ENCODE peak calls at places on chromosomes 11 and 22, in ten cellular contexts. One of them, this sample, is unnamed.

GRCh38 chr11:58003591-58003990 is 20.1 kb upstream of the OR9Q1 start:
- DNase-seq in coronary artery: no peak
- DNase-seq in foreskin fibroblast: no peak
- DNase-seq in cardiac muscle cell: no peak
- DNase-seq in astrocyte of the spinal cord: no peak
- DNase-seq in bronchial epithelial cell: no peak
- DNase-seq in AG04450: no peak
- DNase-seq in pancreas: no peak
- DNase-seq in endodermal cell: no peak
- DNase-seq in dorsolateral prefrontal cortex: no peak
- DNase-seq in this sample: no peak

GRCh38 chr11:121451178-121451981 is 734 bp upstream of the SORL1 start:
- DNase-seq in dorsolateral prefrontal cortex: no peak
- DNase-seq in bronchial epithelial cell: no peak
- DNase-seq in astrocyte of the spinal cord: no peak
- DNase-seq in cardiac muscle cell: no peak
- DNase-seq in AG04450: no peak
- DNase-seq in coronary artery: no peak
- DNase-seq in foreskin fibroblast: no peak
- DNase-seq in pancreas: no peak
- DNase-seq in endodermal cell: no peak
- DNase-seq in this sample: no peak

GRCh38 chr11:65637794-65638317 is at the start of gene SIPA1:
- DNase-seq in coronary artery: peak; percentile 83
- DNase-seq in pancreas: peak; percentile 90
- DNase-seq in AG04450: peak; percentile 82
- DNase-seq in endodermal cell: peak; percentile 97
- DNase-seq in dorsolateral prefrontal cortex: peak; percentile 50
- DNase-seq in bronchial epithelial cell: peak; percentile 52
- DNase-seq in foreskin fibroblast: peak; percentile 95
- DNase-seq in astrocyte of the spinal cord: peak; percentile 96
- DNase-seq in cardiac muscle cell: peak; percentile 89
- DNase-seq in this sample: peak; percentile 81

GRCh38 chr22:23845661-23846469 is 7.1 kb upstream of the DERL3 start:
- DNase-seq in bronchial epithelial cell: no peak
- DNase-seq in AG04450: no peak
- DNase-seq in endodermal cell: no peak
- DNase-seq in foreskin fibroblast: no peak
- DNase-seq in astrocyte of the spinal cord: no peak
- DNase-seq in pancreas: no peak
- DNase-seq in dorsolateral prefrontal cortex: no peak
- DNase-seq in coronary artery: no peak
- DNase-seq in cardiac muscle cell: no peak
- DNase-seq in this sample: peak; percentile 5

GRCh38 chr11:94803491-94803890 is 35.3 kb downstream of the AMOTL1 start:
- DNase-seq in endodermal cell: no peak
- DNase-seq in AG04450: no peak
- DNase-seq in coronary artery: no peak
- DNase-seq in foreskin fibroblast: peak; percentile 29
- DNase-seq in astrocyte of the spinal cord: no peak
- DNase-seq in dorsolateral prefrontal cortex: no peak
- DNase-seq in bronchial epithelial cell: no peak
- DNase-seq in cardiac muscle cell: no peak
- DNase-seq in pancreas: no peak
- DNase-seq in this sample: peak; percentile 53

GRCh38 chr22:35299217-35299716 is 427 bp upstream of the TOM1 start:
- DNase-seq in pancreas: no peak
- DNase-seq in AG04450: no peak
- DNase-seq in foreskin fibroblast: no peak
- DNase-seq in astrocyte of the spinal cord: peak; percentile 22
- DNase-seq in bronchial epithelial cell: peak; percentile 17
- DNase-seq in endodermal cell: no peak
- DNase-seq in cardiac muscle cell: no peak
- DNase-seq in dorsolateral prefrontal cortex: no peak
- DNase-seq in coronary artery: no peak
- DNase-seq in this sample: peak; percentile 28

GRCh38 chr22:22164541-22165272 is 79.9 kb upstream of the VPREB1 start:
- DNase-seq in foreskin fibroblast: no peak
- DNase-seq in cardiac muscle cell: no peak
- DNase-seq in AG04450: no peak
- DNase-seq in dorsolateral prefrontal cortex: no peak
- DNase-seq in pancreas: no peak
- DNase-seq in endodermal cell: no peak
- DNase-seq in bronchial epithelial cell: no peak
- DNase-seq in coronary artery: no peak
- DNase-seq in astrocyte of the spinal cord: no peak
- DNase-seq in this sample: no peak

GRCh38 chr11:134045799-134046635 is 22.9 kb upstream of the JAM3 start:
- DNase-seq in dorsolateral prefrontal cortex: no peak
- DNase-seq in AG04450: no peak
- DNase-seq in cardiac muscle cell: peak; percentile 64
- DNase-seq in pancreas: peak; percentile 35
- DNase-seq in coronary artery: no peak
- DNase-seq in bronchial epithelial cell: no peak
- DNase-seq in endodermal cell: peak; percentile 87
- DNase-seq in foreskin fibroblast: no peak
- DNase-seq in astrocyte of the spinal cord: no peak
- DNase-seq in this sample: no peak

GRCh38 chr22:44575344-44576268 is 77.6 kb upstream of the RTL6 start:
- DNase-seq in AG04450: no peak
- DNase-seq in dorsolateral prefrontal cortex: no peak
- DNase-seq in cardiac muscle cell: no peak
- DNase-seq in foreskin fibroblast: no peak
- DNase-seq in pancreas: no peak
- DNase-seq in endodermal cell: no peak
- DNase-seq in astrocyte of the spinal cord: no peak
- DNase-seq in bronchial epithelial cell: no peak
- DNase-seq in coronary artery: no peak
- DNase-seq in this sample: no peak

GRCh38 chr22:23239429-23239828 is 59.1 kb downstream of the BCR start:
- DNase-seq in pancreas: no peak
- DNase-seq in cardiac muscle cell: no peak
- DNase-seq in AG04450: no peak
- DNase-seq in endodermal cell: no peak
- DNase-seq in bronchial epithelial cell: no peak
- DNase-seq in foreskin fibroblast: no peak
- DNase-seq in astrocyte of the spinal cord: no peak
- DNase-seq in dorsolateral prefrontal cortex: no peak
- DNase-seq in coronary artery: no peak
- DNase-seq in this sample: no peak

GRCh38 chr11:48096588-48097525 is 116.5 kb downstream of the PTPRJ start:
- DNase-seq in pancreas: no peak
- DNase-seq in bronchial epithelial cell: peak; percentile 86
- DNase-seq in AG04450: no peak
- DNase-seq in foreskin fibroblast: no peak
- DNase-seq in endodermal cell: peak; percentile 77
- DNase-seq in dorsolateral prefrontal cortex: no peak
- DNase-seq in astrocyte of the spinal cord: peak; percentile 45
- DNase-seq in coronary artery: no peak
- DNase-seq in cardiac muscle cell: no peak
- DNase-seq in this sample: peak; percentile 43
- H3K4me3 ChIP-seq in pancreas: no peak overlapping the region
- H3K4me3 ChIP-seq in bronchial epithelial cell: no peak overlapping the region
- H3K4me3 ChIP-seq in AG04450: no peak overlapping the region
- H3K4me3 ChIP-seq in foreskin fibroblast: no peak overlapping the region
- H3K4me3 ChIP-seq in endodermal cell: no peak overlapping the region
- H3K4me3 ChIP-seq in dorsolateral prefrontal cortex: no peak overlapping the region
- H3K4me3 ChIP-seq in astrocyte of the spinal cord: no peak overlapping the region
- H3K4me3 ChIP-seq in coronary artery: no peak overlapping the region
- H3K4me3 ChIP-seq in cardiac muscle cell: no peak overlapping the region
- H3K4me3 ChIP-seq in this sample: no peak overlapping the region

GRCh38 chr11:66868726-66869291 is 11.9 kb downstream of the LRFN4 start:
- DNase-seq in coronary artery: no peak
- DNase-seq in foreskin fibroblast: no peak
- DNase-seq in cardiac muscle cell: peak; percentile 79
- DNase-seq in dorsolateral prefrontal cortex: no peak
- DNase-seq in endodermal cell: peak; percentile 95
- DNase-seq in bronchial epithelial cell: peak; percentile 54
- DNase-seq in AG04450: no peak
- DNase-seq in astrocyte of the spinal cord: no peak
- DNase-seq in pancreas: peak; percentile 84
- DNase-seq in this sample: no peak
- TF ChIP-seq CTCF in coronary artery: no peak
- TF ChIP-seq CTCF in foreskin fibroblast: no peak
- TF ChIP-seq CTCF in cardiac muscle cell: peak; percentile 3
- TF ChIP-seq CTCF in dorsolateral prefrontal cortex: no peak
- TF ChIP-seq CTCF in endodermal cell: peak; percentile 85
- TF ChIP-seq CTCF in bronchial epithelial cell: peak; percentile 73
- TF ChIP-seq CTCF in AG04450: no peak
- TF ChIP-seq CTCF in astrocyte of the spinal cord: no peak
- TF ChIP-seq CTCF in pancreas: peak; percentile 33
- TF ChIP-seq CTCF in this sample: no peak

DNA sequence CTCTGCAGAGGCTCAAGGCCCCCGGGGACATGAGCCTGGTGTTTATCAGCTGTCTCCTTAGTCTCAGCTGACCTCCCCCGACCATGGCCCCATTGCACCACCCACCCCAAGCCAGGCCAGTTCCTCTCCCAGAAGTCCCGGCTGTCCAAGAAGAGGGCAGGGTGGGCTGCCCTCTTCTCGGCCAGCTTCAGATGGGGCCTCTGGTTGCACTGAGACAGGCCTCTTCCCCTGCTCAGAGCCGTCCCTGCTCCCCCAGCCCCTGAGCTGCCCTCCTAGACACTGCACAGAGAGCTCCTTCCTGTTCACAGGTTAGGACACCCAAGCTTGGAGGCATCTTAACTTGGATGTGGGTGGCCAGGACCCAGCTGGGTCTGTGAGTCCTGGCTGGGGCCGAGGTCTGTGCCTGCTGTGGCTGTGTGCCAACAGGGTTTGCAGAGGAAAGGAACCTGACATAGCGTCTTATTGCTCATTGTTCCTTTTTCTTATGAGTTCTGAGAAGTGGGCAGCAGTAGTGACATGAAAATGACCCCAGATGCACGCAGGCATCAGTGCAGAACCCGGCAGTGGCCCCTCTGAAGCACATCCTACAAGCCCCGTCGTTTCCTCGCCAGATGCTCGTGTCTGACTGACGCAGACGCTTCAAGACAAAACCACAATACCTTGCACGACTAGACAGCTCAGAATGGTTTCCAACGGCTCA is 5.5 kb downstream of the TRABD start:
- DNase-seq in foreskin fibroblast: no peak
- DNase-seq in pancreas: peak; percentile 73
- DNase-seq in coronary artery: no peak
- DNase-seq in cardiac muscle cell: peak; percentile 54
- DNase-seq in endodermal cell: no peak
- DNase-seq in astrocyte of the spinal cord: no peak
- DNase-seq in AG04450: no peak
- DNase-seq in bronchial epithelial cell: no peak
- DNase-seq in dorsolateral prefrontal cortex: no peak
- DNase-seq in this sample: no peak
- H3K4me3 ChIP-seq in foreskin fibroblast: peak overlapping the region; percentile 37
- H3K4me3 ChIP-seq in pancreas: peak overlapping the region; percentile 33
- H3K4me3 ChIP-seq in coronary artery: peak overlapping the region; percentile 66
- H3K4me3 ChIP-seq in cardiac muscle cell: no peak overlapping the region
- H3K4me3 ChIP-seq in endodermal cell: no peak overlapping the region
- H3K4me3 ChIP-seq in astrocyte of the spinal cord: peak overlapping the region; percentile 30
- H3K4me3 ChIP-seq in AG04450: peak overlapping the region; percentile 42
- H3K4me3 ChIP-seq in bronchial epithelial cell: peak overlapping the region; percentile 28
- H3K4me3 ChIP-seq in dorsolateral prefrontal cortex: no peak overlapping the region
- H3K4me3 ChIP-seq in this sample: peak overlapping the region; percentile 63

GRCh38 chr22:19495562-19496323 is 16.0 kb downstream of the CDC45 start:
- DNase-seq in cardiac muscle cell: no peak
- DNase-seq in astrocyte of the spinal cord: no peak
- DNase-seq in bronchial epithelial cell: peak; percentile 52
- DNase-seq in pancreas: no peak
- DNase-seq in foreskin fibroblast: peak; percentile 23
- DNase-seq in dorsolateral prefrontal cortex: no peak
- DNase-seq in coronary artery: no peak
- DNase-seq in AG04450: no peak
- DNase-seq in endodermal cell: no peak
- DNase-seq in this sample: peak; percentile 62

GRCh38 chr22:19498866-19499190 is 19.1 kb downstream of the CDC45 start:
- DNase-seq in pancreas: no peak
- DNase-seq in astrocyte of the spinal cord: no peak
- DNase-seq in AG04450: no peak
- DNase-seq in cardiac muscle cell: no peak
- DNase-seq in dorsolateral prefrontal cortex: no peak
- DNase-seq in foreskin fibroblast: no peak
- DNase-seq in bronchial epithelial cell: no peak
- DNase-seq in coronary artery: no peak
- DNase-seq in endodermal cell: no peak
- DNase-seq in this sample: no peak

GRCh38 chr22:19498154-19498865 is 18.6 kb downstream of the CDC45 start:
- DNase-seq in coronary artery: no peak
- DNase-seq in foreskin fibroblast: no peak
- DNase-seq in cardiac muscle cell: no peak
- DNase-seq in pancreas: no peak
- DNase-seq in bronchial epithelial cell: no peak
- DNase-seq in AG04450: no peak
- DNase-seq in dorsolateral prefrontal cortex: no peak
- DNase-seq in endodermal cell: no peak
- DNase-seq in astrocyte of the spinal cord: no peak
- DNase-seq in this sample: no peak

GRCh38 chr22:19496324-19496630 is 16.6 kb downstream of the CDC45 start:
- DNase-seq in cardiac muscle cell: no peak
- DNase-seq in AG04450: no peak
- DNase-seq in pancreas: no peak
- DNase-seq in dorsolateral prefrontal cortex: no peak
- DNase-seq in astrocyte of the spinal cord: no peak
- DNase-seq in coronary artery: no peak
- DNase-seq in foreskin fibroblast: no peak
- DNase-seq in bronchial epithelial cell: no peak
- DNase-seq in endodermal cell: no peak
- DNase-seq in this sample: no peak

DNA sequence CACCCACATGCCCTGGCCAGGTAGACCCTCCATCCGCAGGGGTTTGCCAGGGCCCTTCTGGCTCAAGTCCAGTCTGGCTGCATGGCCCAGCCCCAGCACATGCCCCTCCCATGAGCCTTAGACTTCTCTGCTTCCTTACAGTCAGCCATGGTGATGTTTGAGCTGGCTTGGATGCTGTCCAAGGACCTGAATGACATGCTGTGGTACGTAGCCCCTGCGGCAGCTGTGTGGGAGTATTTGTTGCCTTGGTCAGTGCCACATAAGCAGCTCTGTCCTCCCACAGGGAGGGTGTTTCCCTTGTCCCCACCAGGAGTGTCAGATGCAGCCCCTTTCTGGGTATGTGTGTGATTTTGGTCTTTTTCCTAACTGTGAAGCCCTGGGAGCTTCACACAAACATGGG is 17.5 kb downstream of the CDC45 start:
- DNase-seq in endodermal cell: no peak
- DNase-seq in AG04450: peak; percentile 78
- DNase-seq in cardiac muscle cell: no peak
- DNase-seq in bronchial epithelial cell: peak; percentile 94
- DNase-seq in pancreas: no peak
- DNase-seq in foreskin fibroblast: peak; percentile 76
- DNase-seq in astrocyte of the spinal cord: peak; percentile 84
- DNase-seq in coronary artery: no peak
- DNase-seq in dorsolateral prefrontal cortex: no peak
- DNase-seq in this sample: peak; percentile 64
- TF ChIP-seq CTCF in endodermal cell: no peak
- TF ChIP-seq CTCF in AG04450: no peak
- TF ChIP-seq CTCF in cardiac muscle cell: no peak
- TF ChIP-seq CTCF in bronchial epithelial cell: no peak
- TF ChIP-seq CTCF in pancreas: no peak
- TF ChIP-seq CTCF in foreskin fibroblast: no peak
- TF ChIP-seq CTCF in astrocyte of the spinal cord: no peak
- TF ChIP-seq CTCF in coronary artery: no peak
- TF ChIP-seq CTCF in dorsolateral prefrontal cortex: no peak
- TF ChIP-seq CTCF in this sample: no peak

GRCh38 chr11:15780837-15781236 is 575.5 kb downstream of the SOX6 start:
- DNase-seq in endodermal cell: no peak
- DNase-seq in coronary artery: no peak
- DNase-seq in astrocyte of the spinal cord: no peak
- DNase-seq in dorsolateral prefrontal cortex: no peak
- DNase-seq in cardiac muscle cell: no peak
- DNase-seq in bronchial epithelial cell: no peak
- DNase-seq in foreskin fibroblast: no peak
- DNase-seq in AG04450: no peak
- DNase-seq in pancreas: no peak
- DNase-seq in this sample: peak; percentile 17
- H3K4me3 ChIP-seq in endodermal cell: no peak overlapping the region
- H3K4me3 ChIP-seq in coronary artery: no peak overlapping the region
- H3K4me3 ChIP-seq in astrocyte of the spinal cord: no peak overlapping the region
- H3K4me3 ChIP-seq in dorsolateral prefrontal cortex: no peak overlapping the region
- H3K4me3 ChIP-seq in cardiac muscle cell: no peak overlapping the region
- H3K4me3 ChIP-seq in bronchial epithelial cell: no peak overlapping the region
- H3K4me3 ChIP-seq in foreskin fibroblast: no peak overlapping the region
- H3K4me3 ChIP-seq in AG04450: no peak overlapping the region
- H3K4me3 ChIP-seq in pancreas: no peak overlapping the region
- H3K4me3 ChIP-seq in this sample: no peak overlapping the region

This sample was measured in fibroblast of the aortic adventitia.